ENCODE peak calls at places on chromosome 10, in four cellular contexts. W, F, N and R are unnamed samples.

GRCh38 chr10:3137958-3138726 is 34.4 kb downstream of the PITRM1 start:
- DNase-seq in W (no peak), F (no peak), N (no peak), R (no peak)

GRCh38 chr10:60203993-60204618 is 185.6 kb downstream of the ANK3 start:
- DNase-seq in W (peak), F (no peak), N (no peak), R (peak)

GRCh38 chr10:819326-819725 is 112.2 kb downstream of the LARP4B start:
- DNase-seq in W (no peak), F (no peak), N (no peak), R (no peak)

GRCh38 chr10:12351447-12351846 is 2.1 kb downstream of the CAMK1D start:
- DNase-seq in W (peak), F (peak), N (no peak), R (no peak)

GRCh38 chr10:16843252-16843870 is 26.1 kb upstream of the RSU1 start:
- DNase-seq in W (peak), F (no peak), N (no peak), R (peak)

GRCh38 chr10:79116801-79117723 is 48.3 kb downstream of the ZMIZ1 start:
- DNase-seq in W (no peak), F (no peak), N (no peak), R (no peak)

GRCh38 chr10:50516161-50516560 is 107.6 kb downstream of the SGMS1 start:
- DNase-seq in W (no peak), F (no peak), N (no peak), R (no peak)

GRCh38 chr10:51090190-51090589 is 15.9 kb downstream of the PRKG1 start:
- DNase-seq in W (no peak), F (no peak), N (no peak), R (no peak)

GRCh38 chr10:128191847-128192246 is 65.6 kb upstream of the MKI67 start:
- DNase-seq in W (no peak), F (no peak), N (no peak), R (no peak)